ENCODE peak calls at places on chromosomes 16 and 17, in six cellular contexts. One of them, this sample, is unnamed.

GRCh38 chr17:31495049-31495885 is 103.8 kb downstream of the RAB11FIP4 start:
- DNase-seq in lower leg skin: no peak
- DNase-seq in heart left ventricle: no peak
- DNase-seq in cardiac muscle cell: no peak
- DNase-seq in PC-9: peak
- DNase-seq in choroid plexus epithelial cell: no peak
- DNase-seq in this sample: no peak

GRCh38 chr17:72977768-72978417 is 114.6 kb downstream of the SLC39A11 start:
- DNase-seq in lower leg skin: no peak
- DNase-seq in heart left ventricle: no peak
- DNase-seq in cardiac muscle cell: peak
- DNase-seq in PC-9: peak
- DNase-seq in choroid plexus epithelial cell: peak
- DNase-seq in this sample: no peak

GRCh38 chr17:29190039-29190438 is 9.8 kb upstream of the MYO18A start:
- DNase-seq in lower leg skin: peak
- DNase-seq in heart left ventricle: no peak
- DNase-seq in cardiac muscle cell: no peak
- DNase-seq in PC-9: no peak
- DNase-seq in choroid plexus epithelial cell: no peak
- DNase-seq in this sample: no peak

GRCh38 chr16:30551781-30552180 is 6.4 kb downstream of the ZNF764 start:
- DNase-seq in lower leg skin: no peak
- DNase-seq in heart left ventricle: no peak
- DNase-seq in cardiac muscle cell: no peak
- DNase-seq in PC-9: no peak
- DNase-seq in choroid plexus epithelial cell: no peak
- DNase-seq in this sample: no peak

GRCh38 chr17:3049705-3050295 is 13.6 kb downstream of the OR1D5 start:
- DNase-seq in lower leg skin: peak
- DNase-seq in heart left ventricle: no peak
- DNase-seq in cardiac muscle cell: no peak
- DNase-seq in PC-9: no peak
- DNase-seq in choroid plexus epithelial cell: peak
- DNase-seq in this sample: no peak

GRCh38 chr17:38568845-38569510 is 36.8 kb downstream of the SRCIN1 start:
- DNase-seq in lower leg skin: no peak
- DNase-seq in heart left ventricle: no peak
- DNase-seq in cardiac muscle cell: no peak
- DNase-seq in PC-9: no peak
- DNase-seq in choroid plexus epithelial cell: no peak
- DNase-seq in this sample: no peak

GRCh38 chr16:84284168-84284722 is 10.4 kb upstream of the WFDC1 start:
- DNase-seq in lower leg skin: peak
- DNase-seq in heart left ventricle: peak
- DNase-seq in cardiac muscle cell: peak
- DNase-seq in PC-9: no peak
- DNase-seq in choroid plexus epithelial cell: no peak
- DNase-seq in this sample: peak

GRCh38 chr16:28597692-28598261 is 927 bp upstream of the SULT1A2 start:
- DNase-seq in lower leg skin: no peak
- DNase-seq in heart left ventricle: no peak
- DNase-seq in cardiac muscle cell: no peak
- DNase-seq in PC-9: peak
- DNase-seq in choroid plexus epithelial cell: peak
- DNase-seq in this sample: no peak

GRCh38 chr17:82297804-82298537 is 19.4 kb downstream of the CD7 start:
- DNase-seq in lower leg skin: peak
- DNase-seq in heart left ventricle: peak
- DNase-seq in cardiac muscle cell: peak
- DNase-seq in PC-9: peak
- DNase-seq in choroid plexus epithelial cell: peak
- DNase-seq in this sample: peak

GRCh38 chr17:8048736-8049135 is 9.9 kb downstream of the ALOX15B start:
- DNase-seq in lower leg skin: peak
- DNase-seq in heart left ventricle: no peak
- DNase-seq in cardiac muscle cell: no peak
- DNase-seq in PC-9: no peak
- DNase-seq in choroid plexus epithelial cell: no peak
- DNase-seq in this sample: no peak

GRCh38 chr17:21218831-21219380 is 4.9 kb upstream of the TMEM11 start:
- DNase-seq in lower leg skin: no peak
- DNase-seq in heart left ventricle: no peak
- DNase-seq in cardiac muscle cell: no peak
- DNase-seq in PC-9: no peak
- DNase-seq in choroid plexus epithelial cell: no peak
- DNase-seq in this sample: no peak

GRCh38 chr16:56314244-56314850 is 111.0 kb downstream of the AMFR start:
- DNase-seq in lower leg skin: no peak
- DNase-seq in heart left ventricle: no peak
- DNase-seq in cardiac muscle cell: no peak
- DNase-seq in PC-9: no peak
- DNase-seq in choroid plexus epithelial cell: no peak
- DNase-seq in this sample: no peak

GRCh38 chr17:18859256-18859655 is 1.3 kb downstream of the PRPSAP2 start:
- DNase-seq in lower leg skin: peak
- DNase-seq in heart left ventricle: no peak
- DNase-seq in cardiac muscle cell: peak
- DNase-seq in PC-9: no peak
- DNase-seq in choroid plexus epithelial cell: peak
- DNase-seq in this sample: peak

GRCh38 chr16:56311208-56312027 is 113.9 kb downstream of the AMFR start:
- DNase-seq in lower leg skin: no peak
- DNase-seq in heart left ventricle: no peak
- DNase-seq in cardiac muscle cell: no peak
- DNase-seq in PC-9: no peak
- DNase-seq in choroid plexus epithelial cell: no peak
- DNase-seq in this sample: no peak

GRCh38 chr16:81738831-81739496 is 40.1 kb upstream of the PLCG2 start:
- DNase-seq in lower leg skin: peak
- DNase-seq in heart left ventricle: peak
- DNase-seq in cardiac muscle cell: no peak
- DNase-seq in PC-9: no peak
- DNase-seq in choroid plexus epithelial cell: no peak
- DNase-seq in this sample: no peak

GRCh38 chr16:4615389-4616046 is 830 bp upstream of the UBALD1 start:
- DNase-seq in lower leg skin: no peak
- DNase-seq in heart left ventricle: peak
- DNase-seq in cardiac muscle cell: no peak
- DNase-seq in PC-9: no peak
- DNase-seq in choroid plexus epithelial cell: no peak
- DNase-seq in this sample: no peak

GRCh38 chr16:85947511-85948509 is 48.8 kb downstream of the IRF8 start:
- DNase-seq in lower leg skin: no peak
- DNase-seq in heart left ventricle: no peak
- DNase-seq in cardiac muscle cell: no peak
- DNase-seq in PC-9: no peak
- DNase-seq in choroid plexus epithelial cell: no peak
- DNase-seq in this sample: no peak

GRCh38 chr17:32258383-32259121 is 7.1 kb upstream of the RHBDL3 start:
- DNase-seq in lower leg skin: no peak
- DNase-seq in heart left ventricle: no peak
- DNase-seq in cardiac muscle cell: no peak
- DNase-seq in PC-9: no peak
- DNase-seq in choroid plexus epithelial cell: no peak
- DNase-seq in this sample: no peak

GRCh38 chr16:11251525-11252481 is 4.2 kb downstream of the SOCS1 start:
- DNase-seq in lower leg skin: no peak
- DNase-seq in heart left ventricle: no peak
- DNase-seq in cardiac muscle cell: peak
- DNase-seq in PC-9: no peak
- DNase-seq in choroid plexus epithelial cell: peak
- DNase-seq in this sample: peak

GRCh38 chr17:42698736-42699414 is 16.5 kb downstream of the CNTNAP1 start:
- DNase-seq in lower leg skin: no peak
- DNase-seq in heart left ventricle: peak
- DNase-seq in cardiac muscle cell: peak
- DNase-seq in PC-9: no peak
- DNase-seq in choroid plexus epithelial cell: peak
- DNase-seq in this sample: peak

GRCh38 chr17:42692489-42692888 is 10.2 kb downstream of the CNTNAP1 start:
- DNase-seq in lower leg skin: no peak
- DNase-seq in heart left ventricle: no peak
- DNase-seq in cardiac muscle cell: no peak
- DNase-seq in PC-9: no peak
- DNase-seq in choroid plexus epithelial cell: no peak
- DNase-seq in this sample: no peak

GRCh38 chr17:42694524-42694923 is 12.2 kb downstream of the CNTNAP1 start:
- DNase-seq in lower leg skin: no peak
- DNase-seq in heart left ventricle: no peak
- DNase-seq in cardiac muscle cell: no peak
- DNase-seq in PC-9: no peak
- DNase-seq in choroid plexus epithelial cell: no peak
- DNase-seq in this sample: no peak

GRCh38 chr17:42697108-42697811 is 14.9 kb downstream of the CNTNAP1 start:
- DNase-seq in lower leg skin: no peak
- DNase-seq in heart left ventricle: no peak
- DNase-seq in cardiac muscle cell: no peak
- DNase-seq in PC-9: no peak
- DNase-seq in choroid plexus epithelial cell: no peak
- DNase-seq in this sample: no peak

DNA sequence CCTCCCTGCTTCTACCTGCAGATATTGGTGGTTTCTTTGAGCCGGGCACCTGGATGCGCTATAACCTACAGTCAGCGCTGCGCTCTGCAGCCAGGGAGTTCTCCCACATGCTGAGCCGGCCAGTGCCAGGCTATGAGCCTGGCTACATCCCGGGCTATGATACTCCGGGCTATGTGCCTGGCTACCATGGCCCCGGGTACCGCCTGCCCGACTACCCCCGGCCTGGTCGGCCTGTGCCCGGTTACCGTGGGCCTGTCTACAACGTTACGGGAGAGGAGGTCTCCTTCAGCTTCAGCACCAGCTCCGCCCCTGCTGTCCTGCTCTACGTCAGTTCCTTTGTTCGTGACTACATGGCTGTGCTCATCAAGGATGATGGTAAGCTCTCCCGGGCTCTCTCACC is 13.2 kb downstream of the CNTNAP1 start:
- DNase-seq in lower leg skin: no peak
- DNase-seq in heart left ventricle: no peak
- DNase-seq in cardiac muscle cell: no peak
- DNase-seq in PC-9: no peak
- DNase-seq in choroid plexus epithelial cell: no peak
- DNase-seq in this sample: no peak
- H3K4me3 ChIP-seq in lower leg skin: no peak
- H3K4me3 ChIP-seq in heart left ventricle: no peak
- H3K4me3 ChIP-seq in cardiac muscle cell: no peak
- H3K4me3 ChIP-seq in PC-9: no peak
- H3K4me3 ChIP-seq in choroid plexus epithelial cell: no peak
- H3K4me3 ChIP-seq in this sample: no peak

DNA sequence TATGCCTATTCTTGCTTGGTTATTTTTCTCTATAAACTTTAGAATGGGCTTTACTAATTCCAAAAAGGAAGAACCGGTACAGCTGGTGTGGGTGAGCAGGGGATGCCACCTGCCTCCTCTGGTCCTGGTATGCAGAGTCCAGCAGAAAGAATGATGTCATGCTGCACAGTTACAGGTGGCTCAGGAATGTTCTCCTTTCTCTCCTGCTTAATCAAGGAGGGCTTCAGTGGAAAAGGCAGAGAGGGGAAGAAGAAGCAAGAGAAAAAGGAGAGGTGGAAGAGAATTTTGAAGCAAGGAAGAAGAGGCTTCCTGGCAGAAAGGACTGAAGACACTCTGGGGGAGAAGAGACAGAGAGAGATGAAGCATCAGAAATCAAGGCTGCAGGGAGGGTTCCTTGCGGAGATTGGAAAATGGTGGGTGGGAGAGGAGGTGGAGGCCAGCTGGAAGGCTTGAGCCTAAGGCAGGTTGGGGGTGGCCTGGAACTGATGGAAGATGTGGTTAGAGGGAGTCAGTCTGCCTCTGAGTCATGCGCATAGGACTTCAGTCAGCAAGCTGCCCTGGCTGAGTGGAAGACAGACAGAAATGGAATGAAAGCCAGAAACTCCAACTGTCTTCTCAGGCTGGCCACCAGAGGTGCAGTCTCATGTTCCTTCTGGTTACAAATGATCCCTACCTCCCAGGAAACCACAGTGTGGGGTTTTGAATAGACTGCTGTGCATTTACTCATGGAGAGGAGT is 64.6 kb upstream of the CRHR1 start:
- DNase-seq in lower leg skin: peak
- DNase-seq in heart left ventricle: no peak
- DNase-seq in cardiac muscle cell: peak
- DNase-seq in PC-9: peak
- DNase-seq in choroid plexus epithelial cell: peak
- DNase-seq in this sample: peak
- TF ChIP-seq CTCF in lower leg skin: peak
- TF ChIP-seq CTCF in heart left ventricle: no peak
- TF ChIP-seq CTCF in cardiac muscle cell: peak
- TF ChIP-seq CTCF in PC-9: peak
- TF ChIP-seq CTCF in choroid plexus epithelial cell: peak
- TF ChIP-seq CTCF in this sample: peak

GRCh38 chr17:22514767-22515320 is 822.5 kb downstream of the KCNJ18 start:
- DNase-seq in lower leg skin: peak
- DNase-seq in heart left ventricle: no peak
- DNase-seq in cardiac muscle cell: no peak
- DNase-seq in PC-9: no peak
- DNase-seq in choroid plexus epithelial cell: no peak
- DNase-seq in this sample: no peak
- H3K4me3 ChIP-seq in lower leg skin: no peak
- H3K4me3 ChIP-seq in heart left ventricle: no peak
- H3K4me3 ChIP-seq in cardiac muscle cell: no peak
- H3K4me3 ChIP-seq in PC-9: no peak
- H3K4me3 ChIP-seq in choroid plexus epithelial cell: no peak
- H3K4me3 ChIP-seq in this sample: no peak

GRCh38 chr16:21164521-21165168 is 6.2 kb downstream of the LDAF1 start:
- DNase-seq in lower leg skin: no peak
- DNase-seq in heart left ventricle: no peak
- DNase-seq in cardiac muscle cell: no peak
- DNase-seq in PC-9: no peak
- DNase-seq in choroid plexus epithelial cell: no peak
- DNase-seq in this sample: no peak

GRCh38 chr16:21162661-21163151 is 4.2 kb downstream of the LDAF1 start:
- DNase-seq in lower leg skin: peak
- DNase-seq in heart left ventricle: peak
- DNase-seq in cardiac muscle cell: peak
- DNase-seq in PC-9: no peak
- DNase-seq in choroid plexus epithelial cell: no peak
- DNase-seq in this sample: peak

GRCh38 chr16:21161211-21161610 is 2.7 kb downstream of the LDAF1 start:
- DNase-seq in lower leg skin: no peak
- DNase-seq in heart left ventricle: peak
- DNase-seq in cardiac muscle cell: no peak
- DNase-seq in PC-9: no peak
- DNase-seq in choroid plexus epithelial cell: peak
- DNase-seq in this sample: no peak

GRCh38 chr16:21166561-21166961 is 8.1 kb downstream of the LDAF1 start:
- DNase-seq in lower leg skin: no peak
- DNase-seq in heart left ventricle: no peak
- DNase-seq in cardiac muscle cell: no peak
- DNase-seq in PC-9: no peak
- DNase-seq in choroid plexus epithelial cell: peak
- DNase-seq in this sample: no peak

DNA sequence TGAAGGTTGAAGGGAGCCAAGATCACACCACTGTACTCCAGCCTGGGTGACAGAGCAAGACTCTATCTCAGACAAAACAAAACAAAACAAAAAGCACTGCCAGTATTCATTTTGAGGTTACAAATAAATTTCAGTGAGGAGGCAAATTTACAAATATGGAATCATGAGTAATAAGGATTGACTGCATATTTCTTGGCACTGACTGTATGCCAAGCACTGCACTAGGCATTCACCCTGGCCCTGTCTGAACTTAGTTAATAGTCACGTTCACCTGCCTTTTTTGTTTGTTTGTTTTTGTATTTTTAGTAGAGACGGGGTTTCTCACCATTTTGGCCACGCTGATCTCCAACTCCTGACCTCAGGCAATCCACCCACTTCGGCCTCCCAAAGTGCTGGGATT is 5.1 kb downstream of the LDAF1 start:
- DNase-seq in lower leg skin: no peak
- DNase-seq in heart left ventricle: no peak
- DNase-seq in cardiac muscle cell: no peak
- DNase-seq in PC-9: no peak
- DNase-seq in choroid plexus epithelial cell: no peak
- DNase-seq in this sample: no peak
- TF ChIP-seq CTCF in lower leg skin: no peak
- TF ChIP-seq CTCF in heart left ventricle: no peak
- TF ChIP-seq CTCF in cardiac muscle cell: no peak
- TF ChIP-seq CTCF in PC-9: no peak
- TF ChIP-seq CTCF in choroid plexus epithelial cell: no peak
- TF ChIP-seq CTCF in this sample: no peak

This sample was measured in fibroblast of villous mesenchyme.